ENCODE peak calls at places on chromosomes 3 and 15, in nine cellular contexts. One of them, this sample, is unnamed.

GRCh38 chr15:77503240-77503639 is 82.6 kb downstream of the HMG20A start:
- DNase-seq in BJ: no peak
- DNase-seq in cardiac fibroblast: no peak
- DNase-seq in left ventricle myocardium inferior: no peak
- DNase-seq in AG10803: no peak
- DNase-seq in fibroblast of mammary gland: no peak
- DNase-seq in Caco-2: peak
- DNase-seq in AG09309: no peak
- DNase-seq in A549: no peak
- DNase-seq in this sample: peak

GRCh38 chr3:187012609-187013051 is 82.3 kb downstream of the ST6GAL1 start:
- DNase-seq in cardiac fibroblast: peak
- DNase-seq in AG10803: no peak
- DNase-seq in AG09309: no peak
- DNase-seq in A549: no peak
- DNase-seq in BJ: no peak
- DNase-seq in fibroblast of mammary gland: no peak
- DNase-seq in left ventricle myocardium inferior: no peak
- DNase-seq in Caco-2: no peak
- DNase-seq in this sample: no peak

GRCh38 chr3:141278196-141279073 is 46.8 kb downstream of the PXYLP1 start:
- DNase-seq in Caco-2: no peak
- DNase-seq in left ventricle myocardium inferior: no peak
- DNase-seq in A549: no peak
- DNase-seq in BJ: no peak
- DNase-seq in AG10803: peak
- DNase-seq in fibroblast of mammary gland: peak
- DNase-seq in cardiac fibroblast: peak
- DNase-seq in AG09309: no peak
- DNase-seq in this sample: peak

GRCh38 chr3:5010706-5011554 is 31.7 kb downstream of the BHLHE40 start:
- DNase-seq in AG09309: no peak
- DNase-seq in cardiac fibroblast: no peak
- DNase-seq in BJ: no peak
- DNase-seq in Caco-2: no peak
- DNase-seq in left ventricle myocardium inferior: no peak
- DNase-seq in A549: no peak
- DNase-seq in AG10803: peak
- DNase-seq in fibroblast of mammary gland: peak
- DNase-seq in this sample: no peak

GRCh38 chr3:9747267-9747666 is 2.5 kb upstream of the OGG1 start:
- DNase-seq in fibroblast of mammary gland: peak
- DNase-seq in left ventricle myocardium inferior: no peak
- DNase-seq in BJ: no peak
- DNase-seq in AG10803: peak
- DNase-seq in Caco-2: no peak
- DNase-seq in cardiac fibroblast: peak
- DNase-seq in AG09309: no peak
- DNase-seq in A549: no peak
- DNase-seq in this sample: no peak

GRCh38 chr15:76235186-76235826 is 76.0 kb downstream of the ETFA start:
- DNase-seq in cardiac fibroblast: peak
- DNase-seq in fibroblast of mammary gland: peak
- DNase-seq in Caco-2: no peak
- DNase-seq in left ventricle myocardium inferior: no peak
- DNase-seq in AG10803: peak
- DNase-seq in A549: peak
- DNase-seq in BJ: peak
- DNase-seq in AG09309: peak
- DNase-seq in this sample: peak

GRCh38 chr15:65066001-65066634 is 1.7 kb downstream of the RASL12 start:
- DNase-seq in AG09309: no peak
- DNase-seq in left ventricle myocardium inferior: no peak
- DNase-seq in BJ: no peak
- DNase-seq in Caco-2: no peak
- DNase-seq in cardiac fibroblast: no peak
- DNase-seq in AG10803: no peak
- DNase-seq in A549: no peak
- DNase-seq in fibroblast of mammary gland: peak
- DNase-seq in this sample: peak

GRCh38 chr15:70327328-70328136 is 229.8 kb upstream of the TLE3 start:
- DNase-seq in A549: no peak
- DNase-seq in BJ: peak
- DNase-seq in left ventricle myocardium inferior: no peak
- DNase-seq in AG10803: peak
- DNase-seq in fibroblast of mammary gland: peak
- DNase-seq in AG09309: peak
- DNase-seq in cardiac fibroblast: peak
- DNase-seq in Caco-2: no peak
- DNase-seq in this sample: no peak

GRCh38 chr15:60673156-60673555 is 194.2 kb upstream of the ICE2 start:
- DNase-seq in BJ: no peak
- DNase-seq in A549: no peak
- DNase-seq in fibroblast of mammary gland: no peak
- DNase-seq in cardiac fibroblast: no peak
- DNase-seq in AG09309: no peak
- DNase-seq in AG10803: no peak
- DNase-seq in Caco-2: no peak
- DNase-seq in left ventricle myocardium inferior: no peak
- DNase-seq in this sample: no peak

GRCh38 chr3:168996622-168997021 is 666.9 kb downstream of the MECOM start:
- DNase-seq in BJ: no peak
- DNase-seq in left ventricle myocardium inferior: no peak
- DNase-seq in cardiac fibroblast: peak
- DNase-seq in AG10803: no peak
- DNase-seq in AG09309: no peak
- DNase-seq in Caco-2: no peak
- DNase-seq in fibroblast of mammary gland: peak
- DNase-seq in A549: no peak
- DNase-seq in this sample: no peak

GRCh38 chr3:71441925-71442620 is 141.5 kb downstream of the FOXP1 start:
- DNase-seq in Caco-2: no peak
- DNase-seq in AG10803: no peak
- DNase-seq in A549: no peak
- DNase-seq in BJ: no peak
- DNase-seq in cardiac fibroblast: no peak
- DNase-seq in fibroblast of mammary gland: no peak
- DNase-seq in AG09309: no peak
- DNase-seq in left ventricle myocardium inferior: no peak
- DNase-seq in this sample: no peak

GRCh38 chr3:167198949-167199348 is 181.1 kb downstream of the ZBBX start:
- DNase-seq in BJ: no peak
- DNase-seq in fibroblast of mammary gland: no peak
- DNase-seq in left ventricle myocardium inferior: no peak
- DNase-seq in AG10803: no peak
- DNase-seq in AG09309: no peak
- DNase-seq in Caco-2: no peak
- DNase-seq in cardiac fibroblast: no peak
- DNase-seq in A549: no peak
- DNase-seq in this sample: no peak

GRCh38 chr15:50053457-50053856 is 65.6 kb downstream of the ATP8B4 start:
- DNase-seq in AG10803: no peak
- DNase-seq in BJ: no peak
- DNase-seq in left ventricle myocardium inferior: no peak
- DNase-seq in cardiac fibroblast: no peak
- DNase-seq in AG09309: no peak
- DNase-seq in fibroblast of mammary gland: no peak
- DNase-seq in Caco-2: no peak
- DNase-seq in A549: no peak
- DNase-seq in this sample: no peak

DNA sequence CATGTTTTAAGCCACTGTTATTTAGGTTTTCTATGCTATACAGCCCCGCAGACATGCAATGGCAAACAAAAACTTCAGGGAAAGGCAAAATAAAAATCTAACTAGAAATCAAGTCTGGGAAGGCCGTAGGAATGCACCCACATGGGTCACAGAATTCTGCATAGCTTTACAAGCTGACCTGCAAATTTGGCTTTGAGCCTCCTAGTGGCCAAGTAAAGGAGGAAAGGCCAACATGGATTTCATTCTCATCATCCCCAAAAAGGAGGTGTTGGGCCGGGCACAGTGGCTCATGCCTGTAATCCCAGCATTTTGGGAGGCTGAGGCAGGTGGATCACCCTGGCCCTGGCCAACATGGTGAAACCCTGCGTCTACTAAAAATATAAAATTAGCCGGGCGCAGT is 124.3 kb downstream of the FBLN2 start:
- DNase-seq in A549: no peak
- DNase-seq in left ventricle myocardium inferior: no peak
- DNase-seq in Caco-2: no peak
- DNase-seq in AG10803: no peak
- DNase-seq in cardiac fibroblast: no peak
- DNase-seq in BJ: no peak
- DNase-seq in fibroblast of mammary gland: no peak
- DNase-seq in AG09309: no peak
- DNase-seq in this sample: no peak
- TF ChIP-seq CTCF in A549: peak
- TF ChIP-seq CTCF in left ventricle myocardium inferior: no peak
- TF ChIP-seq CTCF in Caco-2: peak
- TF ChIP-seq CTCF in AG10803: peak
- TF ChIP-seq CTCF in cardiac fibroblast: peak
- TF ChIP-seq CTCF in BJ: peak
- TF ChIP-seq CTCF in fibroblast of mammary gland: peak
- TF ChIP-seq CTCF in AG09309: peak
- TF ChIP-seq CTCF in this sample: peak

DNA sequence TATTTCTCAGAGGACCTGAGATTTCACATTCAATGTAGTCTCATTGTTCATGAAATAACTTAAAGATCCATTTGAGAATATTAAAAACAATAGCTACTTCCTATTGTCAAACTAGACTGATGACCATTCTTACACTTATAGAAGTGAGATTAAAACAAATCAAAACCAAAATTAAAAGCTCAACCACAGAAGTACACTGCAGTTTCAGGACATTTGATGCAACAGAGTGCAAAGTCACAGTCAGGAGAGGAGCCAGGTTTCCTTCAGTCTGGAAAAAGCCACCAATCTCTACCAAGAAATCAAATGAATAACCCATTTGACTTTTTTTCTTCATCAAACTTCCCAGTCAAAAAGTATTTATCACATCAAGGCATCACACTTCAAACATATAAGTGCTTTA is 5.5 kb downstream of the CCPG1 start:
- DNase-seq in Caco-2: no peak
- DNase-seq in AG09309: no peak
- DNase-seq in cardiac fibroblast: peak
- DNase-seq in AG10803: peak
- DNase-seq in A549: no peak
- DNase-seq in left ventricle myocardium inferior: no peak
- DNase-seq in BJ: no peak
- DNase-seq in fibroblast of mammary gland: no peak
- DNase-seq in this sample: no peak
- H3K4me3 ChIP-seq in Caco-2: no peak
- H3K4me3 ChIP-seq in AG09309: no peak
- H3K4me3 ChIP-seq in cardiac fibroblast: no peak
- H3K4me3 ChIP-seq in AG10803: no peak
- H3K4me3 ChIP-seq in A549: no peak
- H3K4me3 ChIP-seq in left ventricle myocardium inferior: no peak
- H3K4me3 ChIP-seq in BJ: no peak
- H3K4me3 ChIP-seq in fibroblast of mammary gland: no peak
- H3K4me3 ChIP-seq in this sample: no peak

GRCh38 chr3:126365351-126366274 is 8.4 kb upstream of the KLF15 start:
- DNase-seq in Caco-2: peak
- DNase-seq in fibroblast of mammary gland: no peak
- DNase-seq in A549: no peak
- DNase-seq in cardiac fibroblast: no peak
- DNase-seq in BJ: no peak
- DNase-seq in left ventricle myocardium inferior: no peak
- DNase-seq in AG09309: no peak
- DNase-seq in AG10803: no peak
- DNase-seq in this sample: no peak
- TF ChIP-seq CTCF in Caco-2: no peak
- TF ChIP-seq CTCF in fibroblast of mammary gland: no peak
- TF ChIP-seq CTCF in A549: no peak
- TF ChIP-seq CTCF in cardiac fibroblast: no peak
- TF ChIP-seq CTCF in BJ: no peak
- TF ChIP-seq CTCF in left ventricle myocardium inferior: peak
- TF ChIP-seq CTCF in AG09309: no peak
- TF ChIP-seq CTCF in AG10803: no peak
- TF ChIP-seq CTCF in this sample: no peak

GRCh38 chr3:53495091-53495517 is 693 bp downstream of the CACNA1D start:
- DNase-seq in AG10803: no peak
- DNase-seq in Caco-2: no peak
- DNase-seq in cardiac fibroblast: no peak
- DNase-seq in left ventricle myocardium inferior: no peak
- DNase-seq in BJ: no peak
- DNase-seq in fibroblast of mammary gland: no peak
- DNase-seq in AG09309: no peak
- DNase-seq in A549: no peak
- DNase-seq in this sample: no peak
- H3K4me3 ChIP-seq in AG10803: no peak
- H3K4me3 ChIP-seq in Caco-2: peak
- H3K4me3 ChIP-seq in cardiac fibroblast: no peak
- H3K4me3 ChIP-seq in left ventricle myocardium inferior: peak
- H3K4me3 ChIP-seq in BJ: no peak
- H3K4me3 ChIP-seq in fibroblast of mammary gland: peak
- H3K4me3 ChIP-seq in AG09309: peak
- H3K4me3 ChIP-seq in A549: peak
- H3K4me3 ChIP-seq in this sample: peak

DNA sequence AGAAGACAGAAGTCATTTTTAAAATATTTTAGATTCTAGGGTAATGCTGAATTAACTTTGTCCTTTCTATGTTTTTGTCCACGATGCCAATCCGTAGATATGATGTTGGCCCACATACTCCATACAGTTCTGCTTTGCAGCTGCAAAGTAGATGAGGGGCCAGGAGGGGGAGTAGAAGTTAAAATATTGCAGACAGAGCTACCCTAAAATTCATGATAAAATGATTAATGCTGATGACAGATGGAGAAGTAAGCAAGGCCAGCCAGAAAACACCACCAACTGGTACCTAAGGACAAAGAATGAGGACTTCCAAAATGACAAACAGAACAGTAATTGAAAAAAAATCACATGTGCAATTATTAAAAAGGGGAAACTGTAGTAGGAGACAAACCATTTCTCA is 756.6 kb upstream of the ARPP21 start:
- DNase-seq in AG10803: no peak
- DNase-seq in cardiac fibroblast: peak
- DNase-seq in A549: no peak
- DNase-seq in Caco-2: no peak
- DNase-seq in AG09309: no peak
- DNase-seq in BJ: no peak
- DNase-seq in fibroblast of mammary gland: no peak
- DNase-seq in left ventricle myocardium inferior: no peak
- DNase-seq in this sample: no peak
- TF ChIP-seq CTCF in AG10803: no peak
- TF ChIP-seq CTCF in cardiac fibroblast: no peak
- TF ChIP-seq CTCF in A549: no peak
- TF ChIP-seq CTCF in Caco-2: peak
- TF ChIP-seq CTCF in AG09309: no peak
- TF ChIP-seq CTCF in BJ: no peak
- TF ChIP-seq CTCF in fibroblast of mammary gland: no peak
- TF ChIP-seq CTCF in left ventricle myocardium inferior: peak
- TF ChIP-seq CTCF in this sample: no peak